ENCODE peak calls at places on chromosomes 12 and 14, in five cellular contexts. P is AG10803, W is A549, Y is OCI-LY7, N is endothelial cell. U is an unnamed sample.
A peak's percentile ranks its signal among the peaks of the same experiment; 100 is the strongest.

GRCh38 chr12:54734196-54734950 is 86.2 kb upstream of the DCD start:
- DNase-seq in N (no peak), P (no peak), Y (no peak), W (no peak), U (no peak)

GRCh38 chr14:75295061-75295461 is 16.4 kb downstream of the FOS start:
- DNase-seq in N (peak; percentile 45), Y (no peak), P (peak; percentile 90), W (peak; percentile 87), U (no peak)

GRCh38 chr12:52317443-52318052 is 3.6 kb downstream of the KRT83 start:
- DNase-seq in P (no peak), W (no peak), N (no peak), Y (no peak), U (no peak)

GRCh38 chr14:61080591-61081010 is 99.6 kb downstream of the SLC38A6 start:
- DNase-seq in Y (peak; percentile 94), P (peak; percentile 97), N (no peak), W (no peak), U (peak; percentile 22)

GRCh38 chr12:97465012-97465345 is 2.4 kb downstream of the RMST start:
- DNase-seq in P (no peak), W (no peak), N (peak; percentile 11), Y (no peak), U (no peak)

GRCh38 chr14:51168220-51168613 is 71.8 kb upstream of the TMX1 start:
- DNase-seq in Y (no peak), P (no peak), W (no peak), N (no peak), U (no peak)

GRCh38 chr12:105928436-105928835 is 210.3 kb downstream of the NUAK1 start:
- DNase-seq in N (no peak), P (no peak), W (no peak), Y (no peak), U (no peak)

GRCh38 chr14:43003845-43004244 is 1397.2 kb downstream of the LRFN5 start:
- DNase-seq in P (no peak), N (no peak), W (peak; percentile 41), Y (peak; percentile 8), U (no peak)

GRCh38 chr14:99879401-99880295 is 86.4 kb downstream of the EML1 start:
- DNase-seq in W (no peak), N (no peak), P (peak; percentile 88), Y (no peak), U (no peak)

GRCh38 chr12:4153343-4153892 is 120.1 kb upstream of the CCND2 start:
- DNase-seq in N (no peak), Y (peak; percentile 59), P (no peak), W (no peak), U (peak; percentile 52)

GRCh38 chr12:13194462-13195110 is 1.9 kb upstream of the EMP1 start:
- DNase-seq in W (no peak), P (no peak), Y (no peak), N (no peak), U (no peak)

GRCh38 chr14:93976477-93977057 is at the start of gene ASB2:
- DNase-seq in N (no peak), Y (peak; percentile 46), W (no peak), P (no peak), U (no peak)

GRCh38 chr12:3168775-3169221 is 91.6 kb downstream of the TSPAN9 start:
- DNase-seq in P (peak; percentile 83), N (no peak), Y (no peak), W (peak; percentile 88), U (no peak)

GRCh38 chr12:46430340-46430948 is 57.9 kb upstream of the SLC38A2 start:
- DNase-seq in Y (no peak), N (no peak), P (peak; percentile 78), W (peak; percentile 93), U (no peak)

GRCh38 chr12:10113085-10113484 is 14.3 kb upstream of the CLEC1A start:
- DNase-seq in W (no peak), Y (no peak), P (peak; percentile 9), N (no peak), U (no peak)

GRCh38 chr12:30754383-30754749 is 385 bp downstream of the CAPRIN2 start:
- DNase-seq in W (peak; percentile 34), N (no peak), P (no peak), Y (no peak), U (no peak)

GRCh38 chr12:18576104-18576622 is 161.6 kb downstream of the PLCZ1 start:
- DNase-seq in P (peak; percentile 21), N (no peak), Y (no peak), W (no peak), U (no peak)

GRCh38 chr12:90366286-90366685 is 588.7 kb downstream of the CCER1 start:
- DNase-seq in Y (no peak), P (peak; percentile 74), W (no peak), N (no peak), U (no peak)

GRCh38 chr12:14403293-14403692 is 37.8 kb downstream of the ATF7IP start:
- DNase-seq in Y (no peak), N (no peak), W (no peak), P (no peak), U (no peak)

GRCh38 chr14:89445252-89445973 is 28.4 kb upstream of the FOXN3 start:
- DNase-seq in N (no peak), W (no peak), Y (peak; percentile 36), P (no peak), U (no peak)

GRCh38 chr14:68672609-68673285 is 120.1 kb downstream of the ZFP36L1 start:
- DNase-seq in N (no peak), P (no peak), Y (peak; percentile 37), W (no peak), U (no peak)

GRCh38 chr12:120230326-120230973 is 29.5 kb upstream of the RPLP0 start:
- DNase-seq in N (no peak), W (peak; percentile 97), Y (no peak), P (peak; percentile 91), U (no peak)

GRCh38 chr12:108468149-108468968 is 46.7 kb upstream of the FICD start:
- DNase-seq in Y (peak; percentile 51), W (no peak), P (peak; percentile 17), N (peak; percentile 60), U (no peak)

GRCh38 chr12:90653051-90653450 is 301.9 kb downstream of the CCER1 start:
- DNase-seq in N (no peak), P (peak; percentile 49), W (no peak), Y (no peak), U (no peak)

GRCh38 chr12:92419201-92419600 is 273.6 kb upstream of the BTG1 start:
- DNase-seq in P (peak; percentile 17), Y (no peak), N (no peak), W (no peak), U (no peak)

GRCh38 chr14:35341454-35342159 is 49.4 kb downstream of the PSMA6 start:
- DNase-seq in N (no peak), W (peak; percentile 93), P (peak; percentile 94), Y (no peak), U (no peak)

GRCh38 chr12:87385322-87385721 is 643.9 kb downstream of the C12orf50 start:
- DNase-seq in N (no peak), W (no peak), Y (no peak), P (no peak), U (no peak)

GRCh38 chr12:13661005-13661887 is 320.2 kb downstream of the GRIN2B start:
- DNase-seq in Y (peak; percentile 13), P (peak; percentile 72), N (peak; percentile 58), W (peak; percentile 61), U (no peak)

GRCh38 chr14:85852900-85853299 is 323.0 kb downstream of the FLRT2 start:
- DNase-seq in W (no peak), P (no peak), Y (no peak), N (no peak), U (no peak)

GRCh38 chr12:104747956-104748355 is 210.1 kb downstream of the SLC41A2 start:
- DNase-seq in P (no peak), N (no peak), Y (no peak), W (no peak), U (no peak)

GRCh38 chr14:85444685-85445084 is 85.3 kb upstream of the FLRT2 start:
- DNase-seq in P (peak; percentile 36), N (no peak), W (no peak), Y (no peak), U (no peak)

GRCh38 chr12:106681210-106681609 is 93.3 kb upstream of the RIC8B start:
- DNase-seq in P (no peak), Y (no peak), N (no peak), W (no peak), U (no peak)

GRCh38 chr14:91060472-91061308 is at the start of gene RPS6KA5:
- DNase-seq in P (peak; percentile 100), W (peak; percentile 100), N (peak; percentile 99), Y (peak; percentile 100), U (peak; percentile 95)
- TF ChIP-seq CTCF in P (no peak), W (no peak), N (peak; percentile 13), Y (no peak), U (no peak)

DNA sequence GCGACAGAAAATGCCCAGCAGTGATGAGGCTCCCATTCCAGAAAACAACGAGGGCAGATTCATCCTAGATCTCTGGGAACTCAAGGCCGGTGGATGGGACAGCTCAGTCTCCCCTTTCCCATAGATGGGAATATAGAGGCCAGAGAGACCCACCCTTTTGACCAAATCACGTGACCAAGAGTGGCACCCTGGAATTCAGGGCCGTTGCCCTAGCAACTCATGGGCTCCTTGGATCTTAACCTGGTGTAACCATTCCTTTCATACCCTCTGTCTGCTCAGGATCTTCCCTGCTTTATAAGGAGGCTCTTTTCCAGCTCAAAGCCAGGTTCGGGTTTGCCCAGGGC is 8.4 kb upstream of the LRTM2 start:
- DNase-seq in W (no peak), N (no peak), P (no peak), Y (no peak), U (no peak)
- TF ChIP-seq CTCF in W (no peak), N (no peak), P (no peak), Y (no peak), U (no peak)

DNA sequence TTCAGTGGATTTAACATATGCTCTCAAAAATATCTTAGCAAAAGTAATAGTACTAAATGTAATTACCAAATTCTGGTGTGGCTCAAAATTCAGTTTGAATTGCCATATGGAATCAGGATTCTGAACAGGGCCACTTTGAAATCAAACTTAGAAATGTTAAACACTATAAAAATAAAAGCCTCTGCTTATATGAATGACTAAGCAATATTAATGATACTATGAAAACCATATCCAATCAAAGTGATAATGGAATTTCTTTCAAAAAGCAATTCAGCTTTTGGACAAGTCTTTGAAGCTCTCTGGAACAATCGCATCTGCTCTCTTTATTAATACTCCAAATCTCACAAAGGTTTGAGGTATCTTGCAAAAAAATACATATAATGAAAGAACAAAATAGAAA is 51.6 kb downstream of the ERGIC2 start:
- DNase-seq in Y (no peak), W (no peak), N (no peak), P (no peak), U (no peak)
- TF ChIP-seq CTCF in Y (no peak), W (no peak), N (no peak), P (no peak), U (no peak)

GRCh38 chr12:95848575-95849388 is 10.0 kb upstream of the SNRPF start:
- DNase-seq in Y (peak; percentile 22), N (peak; percentile 16), W (peak; percentile 78), P (peak; percentile 24), U (no peak)
- TF ChIP-seq CTCF in Y (peak; percentile 66), N (no peak), W (peak; percentile 76), P (peak; percentile 34), U (no peak)